ENCODE peak calls at places on chromosomes 6 and 20, in ten cellular contexts. Z is NCI-H1092 treated with DMSO at 0.1 percent for 48 hours; T is AML-193; M is LoVo; D is activated T-helper 9 cell treated with anti-CD3 and anti-CD28 coated beads, Interleukin-2, amount 50 U/mL, for 16 hours; B is cerebellum; Q is GM13976; H is stomach; W is GM12865; P is mesendoderm. J is an unnamed sample.

GRCh38 chr20:12605751-12606150 is 403.0 kb upstream of the SPTLC3 start:
- DNase-seq in D (no peak), T (no peak), H (no peak), W (no peak), P (no peak), Z (no peak), Q (no peak), B (no peak), M (no peak), J (no peak)

GRCh38 chr20:33668087-33668790 is 1.5 kb downstream of the ACTL10 start:
- DNase-seq in Q (peak), Z (no peak), W (no peak), P (no peak), H (peak), T (peak), B (no peak), D (peak), M (no peak), J (no peak)

GRCh38 chr6:92716638-92717037 is 702.7 kb downstream of the EPHA7 start:
- DNase-seq in T (no peak), M (no peak), B (no peak), Q (no peak), P (no peak), D (no peak), Z (no peak), W (no peak), H (no peak), J (no peak)

GRCh38 chr6:160810238-160810637 is 108.2 kb downstream of the PLG start:
- DNase-seq in T (no peak), B (no peak), Q (no peak), Z (no peak), W (no peak), M (peak), D (no peak), H (no peak), P (no peak), J (no peak)

GRCh38 chr6:3757241-3757641 is 5.7 kb upstream of the PXDC1 start:
- DNase-seq in Q (no peak), W (no peak), T (no peak), P (no peak), Z (no peak), B (no peak), M (no peak), D (no peak), H (no peak), J (no peak)

GRCh38 chr6:81843302-81843701 is 90.8 kb upstream of the TENT5A start:
- DNase-seq in D (no peak), B (no peak), H (no peak), W (no peak), T (no peak), P (no peak), Q (no peak), M (no peak), Z (no peak), J (no peak)

GRCh38 chr6:105363100-105363754 is 39.7 kb downstream of the PREP start:
- DNase-seq in W (no peak), H (no peak), B (no peak), D (no peak), Z (peak), P (no peak), M (no peak), Q (no peak), T (peak), J (no peak)

GRCh38 chr20:48640871-48641270 is 186.9 kb downstream of the PREX1 start:
- DNase-seq in Q (no peak), W (no peak), B (no peak), M (no peak), D (no peak), T (no peak), H (no peak), Z (no peak), P (no peak), J (no peak)

GRCh38 chr6:53718597-53719460 is 53.3 kb upstream of the KLHL31 start:
- DNase-seq in D (no peak), T (peak), W (peak), H (peak), Z (peak), Q (peak), B (peak), P (peak), M (peak), J (peak)

GRCh38 chr20:53707341-53708102 is 113.9 kb upstream of the ZNF217 start:
- DNase-seq in H (no peak), B (no peak), D (peak), P (no peak), M (no peak), Q (no peak), T (no peak), Z (no peak), W (peak), J (peak)

GRCh38 chr6:45436544-45437440 is 59.1 kb upstream of the SUPT3H start:
- DNase-seq in P (peak), D (no peak), Z (no peak), W (peak), B (no peak), Q (peak), T (peak), H (no peak), M (no peak), J (peak)

GRCh38 chr6:33822575-33823395 is 19.0 kb upstream of the MLN start:
- DNase-seq in Z (peak), D (no peak), T (peak), M (peak), P (peak), B (peak), Q (no peak), W (peak), H (no peak), J (no peak)

J was measured in GM12878.